ENCODE peak calls at places on chromosome 10, in eight cellular contexts. L is lower lobe of right lung; D is transverse colon; O is upper lobe of right lung; V is foreskin fibroblast; W is CD4-positive, alpha-beta T cell; N is Calu3; A is CD8-positive, alpha-beta T cell. X is an unnamed sample.

GRCh38 chr10:128914681-128915080 is 552.4 kb upstream of the MGMT start:
- DNase-seq in L (no peak), D (no peak), O (no peak), V (no peak), W (no peak), N (no peak), A (no peak), X (no peak)

GRCh38 chr10:4359003-4359402 is 467.0 kb upstream of the AKR1E2 start:
- DNase-seq in L (no peak), D (no peak), O (no peak), V (no peak), W (no peak), N (no peak), A (no peak), X (no peak)

GRCh38 chr10:80493482-80494021 is 39.4 kb downstream of the TSPAN14 start:
- DNase-seq in L (no peak), D (no peak), O (peak), V (peak), W (no peak), N (no peak), A (no peak), X (no peak)

GRCh38 chr10:24390746-24391145 is 181.8 kb downstream of the KIAA1217 start:
- DNase-seq in L (no peak), D (no peak), O (no peak), V (no peak), W (no peak), N (no peak), A (no peak), X (no peak)

GRCh38 chr10:119139464-119140067 is 25.9 kb downstream of the SFXN4 start:
- DNase-seq in L (peak), D (no peak), O (no peak), V (peak), W (peak), N (peak), A (peak), X (peak)

GRCh38 chr10:113180401-113181154 is 230.5 kb downstream of the TCF7L2 start:
- DNase-seq in L (no peak), D (no peak), O (no peak), V (no peak), W (no peak), N (no peak), A (no peak), X (no peak)

GRCh38 chr10:128574616-128575210 is 448.5 kb upstream of the MKI67 start:
- DNase-seq in L (no peak), D (no peak), O (no peak), V (no peak), W (no peak), N (no peak), A (no peak), X (no peak)

GRCh38 chr10:4532467-4532866 is 293.5 kb upstream of the AKR1E2 start:
- DNase-seq in L (no peak), D (no peak), O (no peak), V (peak), W (no peak), N (no peak), A (no peak), X (no peak)

GRCh38 chr10:43065761-43066160 is 11.1 kb upstream of the RET start:
- DNase-seq in L (no peak), D (no peak), O (no peak), V (no peak), W (no peak), N (no peak), A (no peak), X (no peak)

GRCh38 chr10:87578799-87579401 is 74.2 kb downstream of the MINPP1 start:
- DNase-seq in L (no peak), D (no peak), O (no peak), V (peak), W (no peak), N (no peak), A (no peak), X (no peak)

GRCh38 chr10:86253171-86254072 is 113.2 kb downstream of the GRID1 start:
- DNase-seq in L (no peak), D (no peak), O (peak), V (no peak), W (no peak), N (no peak), A (no peak), X (no peak)

GRCh38 chr10:133526957-133527588 is at the start of gene CYP2E1:
- DNase-seq in L (no peak), D (no peak), O (no peak), V (no peak), W (no peak), N (no peak), A (no peak), X (no peak)

GRCh38 chr10:107144490-107144889 is 20.0 kb downstream of the SORCS1 start:
- DNase-seq in L (no peak), D (no peak), O (no peak), V (no peak), W (no peak), N (no peak), A (no peak), X (peak)

GRCh38 chr10:63005246-63005645 is 127.9 kb upstream of the NRBF2 start:
- DNase-seq in L (no peak), D (no peak), O (no peak), V (peak), W (no peak), N (no peak), A (no peak), X (no peak)

GRCh38 chr10:62082729-62083412 is 181.4 kb downstream of the ARID5B start:
- DNase-seq in L (no peak), D (peak), O (no peak), V (peak), W (peak), N (peak), A (peak), X (no peak)

GRCh38 chr10:58341422-58341821 is 6.6 kb downstream of the UBE2D1 start:
- DNase-seq in L (no peak), D (no peak), O (no peak), V (no peak), W (no peak), N (no peak), A (no peak), X (no peak)

GRCh38 chr10:12605580-12606405 is 256.4 kb downstream of the CAMK1D start:
- DNase-seq in L (peak), D (peak), O (peak), V (peak), W (peak), N (peak), A (peak), X (no peak)

GRCh38 chr10:109977382-109977806 is 30.4 kb upstream of the ADD3 start:
- DNase-seq in L (no peak), D (peak), O (no peak), V (peak), W (no peak), N (peak), A (no peak), X (no peak)

GRCh38 chr10:33273295-33274002 is 61.0 kb downstream of the NRP1 start:
- DNase-seq in L (peak), D (peak), O (peak), V (peak), W (no peak), N (peak), A (no peak), X (no peak)

GRCh38 chr10:31768467-31768866 is 160.2 kb downstream of the ARHGAP12 start:
- DNase-seq in L (no peak), D (no peak), O (no peak), V (peak), W (no peak), N (no peak), A (no peak), X (no peak)

GRCh38 chr10:677038-677437 is 12.4 kb downstream of the DIP2C start:
- DNase-seq in L (no peak), D (no peak), O (no peak), V (no peak), W (no peak), N (no peak), A (no peak), X (no peak)

GRCh38 chr10:1185911-1186692 is 129.9 kb downstream of the WDR37 start:
- DNase-seq in L (peak), D (no peak), O (peak), V (no peak), W (no peak), N (no peak), A (no peak), X (no peak)

GRCh38 chr10:6033954-6034353 is 28.2 kb downstream of the IL2RA start:
- DNase-seq in L (no peak), D (no peak), O (no peak), V (peak), W (no peak), N (no peak), A (no peak), X (no peak)

GRCh38 chr10:61000769-61001730 is 57.1 kb upstream of the RHOBTB1 start:
- DNase-seq in L (peak), D (peak), O (peak), V (peak), W (no peak), N (peak), A (no peak), X (peak)

GRCh38 chr10:16992611-16993119 is 136.9 kb downstream of the CUBN start:
- DNase-seq in L (no peak), D (no peak), O (no peak), V (peak), W (no peak), N (no peak), A (no peak), X (no peak)

GRCh38 chr10:103781329-103782061 is 73.9 kb downstream of the SH3PXD2A start:
- DNase-seq in L (no peak), D (peak), O (no peak), V (peak), W (no peak), N (no peak), A (no peak), X (no peak)
- TF ChIP-seq CTCF in L (no peak), D (peak), O (no peak), V (peak), W (no peak), N (no peak), A (no peak), X (peak)

DNA sequence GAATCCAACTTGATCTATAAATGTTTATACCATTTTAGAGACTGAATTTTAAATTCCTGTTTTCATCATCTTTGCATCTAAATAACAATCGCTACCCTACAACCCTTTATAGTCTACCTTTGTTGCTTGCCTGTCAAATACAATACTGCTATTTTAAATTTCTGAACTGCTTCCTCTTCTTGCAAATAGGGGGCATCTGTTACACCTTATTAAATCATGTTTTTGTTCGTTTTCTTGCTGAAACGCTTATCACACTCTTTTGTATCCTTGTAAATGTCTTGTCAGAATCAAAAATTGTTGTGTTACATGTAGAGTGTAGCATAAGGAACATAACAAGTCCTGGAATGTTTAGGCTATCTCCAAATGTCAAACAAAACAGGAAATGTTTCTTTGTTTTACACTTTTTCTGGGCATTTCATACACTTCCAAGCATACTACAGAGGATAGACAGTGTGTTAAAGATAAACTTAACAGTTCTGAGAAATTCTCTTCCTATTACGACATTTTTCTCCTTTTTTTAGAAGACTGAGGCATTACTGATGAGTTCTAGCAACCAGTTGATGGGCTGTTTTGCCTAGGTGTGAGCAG is 281.3 kb downstream of the GPR158 start:
- DNase-seq in L (no peak), D (no peak), O (no peak), V (no peak), W (no peak), N (no peak), A (no peak), X (no peak)
- TF ChIP-seq CTCF in L (no peak), D (no peak), O (no peak), V (no peak), W (no peak), N (no peak), A (no peak), X (no peak)

GRCh38 chr10:111137587-111137986 is 60.8 kb downstream of the ADRA2A start:
- DNase-seq in L (no peak), D (no peak), O (no peak), V (no peak), W (no peak), N (no peak), A (no peak), X (no peak)

GRCh38 chr10:111146025-111146640 is 69.3 kb downstream of the ADRA2A start:
- DNase-seq in L (no peak), D (no peak), O (no peak), V (no peak), W (no peak), N (no peak), A (no peak), X (no peak)

GRCh38 chr10:111139567-111139966 is 62.7 kb downstream of the ADRA2A start:
- DNase-seq in L (no peak), D (no peak), O (no peak), V (no peak), W (no peak), N (no peak), A (no peak), X (no peak)

GRCh38 chr10:111137012-111137411 is 60.2 kb downstream of the ADRA2A start:
- DNase-seq in L (no peak), D (no peak), O (no peak), V (no peak), W (no peak), N (peak), A (no peak), X (no peak)

DNA sequence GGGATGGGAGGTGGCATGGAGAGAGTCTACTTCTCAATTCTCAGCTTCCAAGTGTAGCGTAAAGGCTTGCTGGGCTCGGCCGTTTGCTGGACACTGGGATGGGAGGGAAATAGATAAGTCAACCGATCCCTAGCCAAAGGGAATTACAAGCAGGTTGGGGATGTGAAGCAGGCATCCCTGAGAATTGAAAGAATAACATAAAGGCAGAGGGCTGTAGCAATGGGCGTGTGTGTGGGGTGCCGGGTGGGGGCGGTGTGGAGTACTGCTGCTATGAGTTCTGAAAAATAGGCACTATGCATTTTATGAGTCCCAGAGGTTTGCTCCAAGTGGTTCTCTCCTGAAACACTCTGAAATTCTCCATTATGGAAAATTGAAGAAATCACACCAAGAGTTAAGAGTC is 65.3 kb downstream of the ADRA2A start:
- DNase-seq in L (no peak), D (no peak), O (no peak), V (no peak), W (no peak), N (no peak), A (no peak), X (no peak)
- TF ChIP-seq CTCF in L (no peak), D (no peak), O (no peak), V (no peak), W (no peak), N (no peak), A (no peak), X (no peak)

GRCh38 chr10:114246679-114247305 is 7.7 kb downstream of the VWA2 start:
- DNase-seq in L (no peak), D (no peak), O (peak), V (no peak), W (no peak), N (peak), A (no peak), X (no peak)

GRCh38 chr10:114252097-114252496 is 13.0 kb downstream of the VWA2 start:
- DNase-seq in L (no peak), D (no peak), O (no peak), V (no peak), W (no peak), N (no peak), A (no peak), X (no peak)

GRCh38 chr10:114250246-114250645 is 11.2 kb downstream of the VWA2 start:
- DNase-seq in L (no peak), D (no peak), O (no peak), V (no peak), W (no peak), N (no peak), A (no peak), X (no peak)

GRCh38 chr10:114252883-114253282 is 13.8 kb downstream of the VWA2 start:
- DNase-seq in L (no peak), D (no peak), O (no peak), V (no peak), W (no peak), N (no peak), A (no peak), X (no peak)

DNA sequence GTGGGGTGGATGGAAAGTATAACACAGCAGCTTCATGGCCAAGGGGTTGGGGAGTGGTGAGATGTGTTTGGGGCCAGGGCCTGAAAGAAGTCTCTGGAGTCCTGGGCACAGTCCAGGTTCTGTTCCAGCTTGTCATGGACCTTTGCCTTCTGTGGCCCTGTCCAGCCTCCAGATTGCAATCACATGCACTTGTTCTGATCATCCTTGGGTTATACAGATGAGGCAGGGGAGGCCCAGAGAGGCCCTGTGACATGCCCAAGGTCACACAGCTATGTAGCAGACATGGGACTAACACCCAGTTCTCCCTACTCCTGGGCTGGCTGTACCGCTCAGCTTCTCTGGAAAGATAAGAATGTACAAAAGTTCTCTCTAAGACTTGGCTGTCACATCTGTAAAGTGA is 11.7 kb downstream of the VWA2 start:
- DNase-seq in L (no peak), D (no peak), O (no peak), V (no peak), W (no peak), N (no peak), A (no peak), X (no peak)
- TF ChIP-seq CTCF in L (no peak), D (no peak), O (no peak), V (no peak), W (no peak), N (no peak), A (no peak), X (no peak)

GRCh38 chr10:10233256-10233655 is 784.4 kb upstream of the CELF2 start:
- DNase-seq in L (no peak), D (no peak), O (no peak), V (no peak), W (no peak), N (no peak), A (no peak), X (no peak)
- TF ChIP-seq CTCF in L (no peak), D (no peak), O (peak), V (no peak), W (no peak), N (no peak), A (no peak), X (no peak)

GRCh38 chr10:118107541-118107940 is 60.8 kb upstream of the RAB11FIP2 start:
- DNase-seq in L (no peak), D (no peak), O (no peak), V (no peak), W (no peak), N (no peak), A (no peak), X (no peak)

GRCh38 chr10:118107040-118107439 is 60.3 kb upstream of the RAB11FIP2 start:
- DNase-seq in L (no peak), D (no peak), O (no peak), V (peak), W (no peak), N (no peak), A (no peak), X (no peak)

GRCh38 chr10:118102116-118102515 is 55.4 kb upstream of the RAB11FIP2 start:
- DNase-seq in L (no peak), D (no peak), O (no peak), V (no peak), W (no peak), N (no peak), A (no peak), X (no peak)

GRCh38 chr10:118108194-118109026 is 61.7 kb upstream of the RAB11FIP2 start:
- DNase-seq in L (no peak), D (no peak), O (no peak), V (peak), W (no peak), N (no peak), A (no peak), X (no peak)

GRCh38 chr10:118106426-118106825 is 59.7 kb upstream of the RAB11FIP2 start:
- DNase-seq in L (no peak), D (no peak), O (no peak), V (peak), W (no peak), N (peak), A (no peak), X (no peak)
- TF ChIP-seq CTCF in L (peak), D (peak), O (peak), V (peak), W (peak), N (no peak), A (no peak), X (peak)

X was measured in neural crest cell.